ENCODE peak calls at places on chromosomes 11 and 22, in eight cellular contexts. T is T-helper 2 cell; G is prostate gland; Z is GM04503; D is A673; J is posterior cingulate gyrus; Y is effector memory CD8-positive, alpha-beta T cell; C is activated T-helper 1 cell treated with anti-CD3 and anti-CD28 coated beads, Interleukin-2, amount 50 U/mL, for 16 hours. M is an unnamed sample.

GRCh38 chr11:78224506-78224905 is 35.8 kb downstream of the USP35 start:
- DNase-seq in G (no peak), C (no peak), Y (no peak), Z (no peak), J (no peak), T (no peak), D (no peak), M (no peak)

GRCh38 chr11:95231126-95231880 is at the start of gene SESN3:
- DNase-seq in C (peak), T (peak), Y (peak), G (peak), J (peak), D (peak), Z (peak), M (peak)

GRCh38 chr11:30091728-30092127 is 74.9 kb upstream of the KCNA4 start:
- DNase-seq in Z (no peak), T (no peak), Y (no peak), G (no peak), D (no peak), J (no peak), C (no peak), M (no peak)

GRCh38 chr11:7612661-7613393 is 60.5 kb downstream of the CYB5R2 start:
- DNase-seq in C (no peak), G (no peak), T (no peak), D (no peak), J (no peak), Z (no peak), Y (no peak), M (no peak)

GRCh38 chr11:15551897-15552851 is 437.5 kb downstream of the INSC start:
- DNase-seq in C (no peak), G (no peak), D (no peak), J (no peak), Y (no peak), Z (no peak), T (no peak), M (no peak)

GRCh38 chr11:1574256-1575242 is 2.5 kb upstream of the DUSP8 start:
- DNase-seq in D (peak), Y (peak), J (peak), C (peak), T (peak), Z (no peak), G (peak), M (peak)

GRCh38 chr22:38172489-38173155 is 9.0 kb downstream of the PLA2G6 start:
- DNase-seq in Y (peak), T (peak), C (peak), J (peak), D (no peak), G (peak), Z (no peak), M (no peak)

GRCh38 chr11:134764966-134765365 is 352.9 kb upstream of the B3GAT1 start:
- DNase-seq in J (no peak), Z (no peak), Y (no peak), D (no peak), T (no peak), G (no peak), C (no peak), M (no peak)

GRCh38 chr11:66607126-66607834 is 9.2 kb upstream of the RBM14 start:
- DNase-seq in Z (peak), J (peak), G (peak), Y (no peak), T (no peak), D (no peak), C (no peak), M (no peak)

GRCh38 chr11:109856958-109857357 is 236.2 kb upstream of the ZC3H12C start:
- DNase-seq in J (no peak), Y (no peak), G (no peak), D (no peak), Z (no peak), C (no peak), T (no peak), M (no peak)

GRCh38 chr11:20599424-20600346 is at the start of gene SLC6A5:
- DNase-seq in Z (no peak), Y (no peak), C (no peak), T (peak), G (no peak), J (no peak), D (peak), M (no peak)

GRCh38 chr11:15852179-15852578 is 504.2 kb downstream of the SOX6 start:
- DNase-seq in Y (no peak), Z (no peak), D (peak), C (no peak), G (no peak), T (no peak), J (no peak), M (peak)

GRCh38 chr11:123365955-123366354 is 64.1 kb upstream of the GRAMD1B start:
- DNase-seq in C (no peak), J (no peak), D (no peak), Y (no peak), G (no peak), T (no peak), Z (no peak), M (no peak)

GRCh38 chr11:2797741-2798361 is 87.7 kb downstream of the CDKN1C start:
- DNase-seq in Y (no peak), G (no peak), J (peak), C (no peak), D (no peak), T (no peak), Z (no peak), M (no peak)